ENCODE peak calls at places on chromosomes 7 and 10, in nine cellular contexts. One of them, this sample, is unnamed.
A peak's percentile ranks its signal among the peaks of the same experiment; 100 is the strongest.

GRCh38 chr7:101519324-101520017 is 109.6 kb downstream of the MYL10 start:
- DNase-seq in germinal center: no peak
- DNase-seq in Jurkat, Clone E6-1: no peak
- DNase-seq in retinal pigment epithelial cell: no peak
- DNase-seq in M059J: peak; percentile 82
- DNase-seq in dorsolateral prefrontal cortex: no peak
- DNase-seq in neuronal stem cell: no peak
- DNase-seq in hippocampal formation: no peak
- DNase-seq in WTC11: no peak
- DNase-seq in this sample: no peak

GRCh38 chr7:2470204-2471021 is 5.8 kb downstream of the GRIFIN start:
- DNase-seq in germinal center: no peak
- DNase-seq in Jurkat, Clone E6-1: no peak
- DNase-seq in retinal pigment epithelial cell: no peak
- DNase-seq in M059J: no peak
- DNase-seq in dorsolateral prefrontal cortex: no peak
- DNase-seq in neuronal stem cell: no peak
- DNase-seq in hippocampal formation: no peak
- DNase-seq in WTC11: no peak
- DNase-seq in this sample: no peak

GRCh38 chr7:4820405-4820967 is 41.3 kb downstream of the PAPOLB start:
- DNase-seq in germinal center: no peak
- DNase-seq in Jurkat, Clone E6-1: no peak
- DNase-seq in retinal pigment epithelial cell: no peak
- DNase-seq in M059J: no peak
- DNase-seq in dorsolateral prefrontal cortex: no peak
- DNase-seq in neuronal stem cell: no peak
- DNase-seq in hippocampal formation: no peak
- DNase-seq in WTC11: no peak
- DNase-seq in this sample: no peak

GRCh38 chr7:75646551-75647102 is 92.1 kb downstream of the HIP1 start:
- DNase-seq in germinal center: no peak
- DNase-seq in Jurkat, Clone E6-1: no peak
- DNase-seq in retinal pigment epithelial cell: no peak
- DNase-seq in M059J: no peak
- DNase-seq in dorsolateral prefrontal cortex: no peak
- DNase-seq in neuronal stem cell: no peak
- DNase-seq in hippocampal formation: no peak
- DNase-seq in WTC11: no peak
- DNase-seq in this sample: no peak

GRCh38 chr10:116796910-116797513 is 52.3 kb upstream of the ENO4 start:
- DNase-seq in germinal center: peak; percentile 71
- DNase-seq in Jurkat, Clone E6-1: peak; percentile 60
- DNase-seq in retinal pigment epithelial cell: no peak
- DNase-seq in M059J: peak; percentile 63
- DNase-seq in dorsolateral prefrontal cortex: peak; percentile 84
- DNase-seq in neuronal stem cell: peak; percentile 86
- DNase-seq in hippocampal formation: peak; percentile 44
- DNase-seq in WTC11: peak; percentile 86
- DNase-seq in this sample: peak; percentile 90

GRCh38 chr10:72276013-72276387 is 2.3 kb downstream of the DDIT4 start:
- DNase-seq in germinal center: no peak
- DNase-seq in Jurkat, Clone E6-1: no peak
- DNase-seq in retinal pigment epithelial cell: no peak
- DNase-seq in M059J: peak; percentile 37
- DNase-seq in dorsolateral prefrontal cortex: no peak
- DNase-seq in neuronal stem cell: no peak
- DNase-seq in hippocampal formation: no peak
- DNase-seq in WTC11: no peak
- DNase-seq in this sample: no peak

GRCh38 chr7:85415743-85416142 is 228.9 kb upstream of the SEMA3D start:
- DNase-seq in germinal center: no peak
- DNase-seq in Jurkat, Clone E6-1: no peak
- DNase-seq in retinal pigment epithelial cell: no peak
- DNase-seq in M059J: no peak
- DNase-seq in dorsolateral prefrontal cortex: no peak
- DNase-seq in neuronal stem cell: no peak
- DNase-seq in hippocampal formation: no peak
- DNase-seq in WTC11: no peak
- DNase-seq in this sample: no peak

GRCh38 chr10:31166606-31167005 is 134.9 kb upstream of the ZNF438 start:
- DNase-seq in germinal center: no peak
- DNase-seq in Jurkat, Clone E6-1: no peak
- DNase-seq in retinal pigment epithelial cell: no peak
- DNase-seq in M059J: no peak
- DNase-seq in dorsolateral prefrontal cortex: no peak
- DNase-seq in neuronal stem cell: no peak
- DNase-seq in hippocampal formation: no peak
- DNase-seq in WTC11: no peak
- DNase-seq in this sample: no peak

GRCh38 chr10:19592276-19592675 is 224.0 kb upstream of the PLXDC2 start:
- DNase-seq in germinal center: no peak
- DNase-seq in Jurkat, Clone E6-1: no peak
- DNase-seq in retinal pigment epithelial cell: no peak
- DNase-seq in M059J: peak; percentile 56
- DNase-seq in dorsolateral prefrontal cortex: no peak
- DNase-seq in neuronal stem cell: no peak
- DNase-seq in hippocampal formation: no peak
- DNase-seq in WTC11: no peak
- DNase-seq in this sample: no peak

GRCh38 chr10:77818378-77818777 is 108.2 kb downstream of the DLG5 start:
- DNase-seq in germinal center: no peak
- DNase-seq in Jurkat, Clone E6-1: no peak
- DNase-seq in retinal pigment epithelial cell: no peak
- DNase-seq in M059J: no peak
- DNase-seq in dorsolateral prefrontal cortex: no peak
- DNase-seq in neuronal stem cell: no peak
- DNase-seq in hippocampal formation: no peak
- DNase-seq in WTC11: no peak
- DNase-seq in this sample: no peak

GRCh38 chr7:22854158-22855048 is 31.8 kb upstream of the TOMM7 start:
- DNase-seq in germinal center: peak; percentile 52
- DNase-seq in Jurkat, Clone E6-1: peak; percentile 63
- DNase-seq in retinal pigment epithelial cell: no peak
- DNase-seq in M059J: peak; percentile 79
- DNase-seq in dorsolateral prefrontal cortex: peak; percentile 61
- DNase-seq in neuronal stem cell: peak; percentile 58
- DNase-seq in hippocampal formation: no peak
- DNase-seq in WTC11: peak; percentile 84
- DNase-seq in this sample: peak; percentile 52

GRCh38 chr7:121395494-121395960 is 581 bp downstream of the FAM3C start:
- DNase-seq in germinal center: peak; percentile 62
- DNase-seq in Jurkat, Clone E6-1: peak; percentile 29
- DNase-seq in retinal pigment epithelial cell: no peak
- DNase-seq in M059J: peak; percentile 67
- DNase-seq in dorsolateral prefrontal cortex: no peak
- DNase-seq in neuronal stem cell: no peak
- DNase-seq in hippocampal formation: no peak
- DNase-seq in WTC11: peak; percentile 48
- DNase-seq in this sample: no peak

GRCh38 chr10:117165557-117166419 is 27.7 kb upstream of the VAX1 start:
- DNase-seq in germinal center: peak; percentile 42
- DNase-seq in Jurkat, Clone E6-1: no peak
- DNase-seq in retinal pigment epithelial cell: no peak
- DNase-seq in M059J: peak; percentile 43
- DNase-seq in dorsolateral prefrontal cortex: peak; percentile 76
- DNase-seq in neuronal stem cell: peak; percentile 75
- DNase-seq in hippocampal formation: no peak
- DNase-seq in WTC11: peak; percentile 86
- DNase-seq in this sample: peak; percentile 93

GRCh38 chr10:125629758-125630376 is 53.1 kb downstream of the TEX36 start:
- DNase-seq in germinal center: peak; percentile 8
- DNase-seq in Jurkat, Clone E6-1: peak; percentile 39
- DNase-seq in retinal pigment epithelial cell: no peak
- DNase-seq in M059J: peak; percentile 48
- DNase-seq in dorsolateral prefrontal cortex: no peak
- DNase-seq in neuronal stem cell: no peak
- DNase-seq in hippocampal formation: no peak
- DNase-seq in WTC11: no peak
- DNase-seq in this sample: no peak

GRCh38 chr7:42699415-42700178 is 212.3 kb downstream of the C7orf25 start:
- DNase-seq in germinal center: no peak
- DNase-seq in Jurkat, Clone E6-1: no peak
- DNase-seq in retinal pigment epithelial cell: no peak
- DNase-seq in M059J: no peak
- DNase-seq in dorsolateral prefrontal cortex: no peak
- DNase-seq in neuronal stem cell: no peak
- DNase-seq in hippocampal formation: no peak
- DNase-seq in WTC11: no peak
- DNase-seq in this sample: no peak

GRCh38 chr10:98556061-98556460 is 109.3 kb upstream of the HPS1 start:
- DNase-seq in germinal center: no peak
- DNase-seq in Jurkat, Clone E6-1: no peak
- DNase-seq in retinal pigment epithelial cell: no peak
- DNase-seq in M059J: peak; percentile 11
- DNase-seq in dorsolateral prefrontal cortex: no peak
- DNase-seq in neuronal stem cell: no peak
- DNase-seq in hippocampal formation: no peak
- DNase-seq in WTC11: no peak
- DNase-seq in this sample: no peak

GRCh38 chr7:84837405-84837804 is 349.5 kb downstream of the SEMA3D start:
- DNase-seq in germinal center: no peak
- DNase-seq in Jurkat, Clone E6-1: no peak
- DNase-seq in retinal pigment epithelial cell: no peak
- DNase-seq in M059J: no peak
- DNase-seq in dorsolateral prefrontal cortex: no peak
- DNase-seq in neuronal stem cell: no peak
- DNase-seq in hippocampal formation: no peak
- DNase-seq in WTC11: no peak
- DNase-seq in this sample: no peak

GRCh38 chr7:85890244-85890811 is 703.5 kb upstream of the SEMA3D start:
- DNase-seq in germinal center: peak; percentile 7
- DNase-seq in Jurkat, Clone E6-1: peak; percentile 6
- DNase-seq in retinal pigment epithelial cell: no peak
- DNase-seq in M059J: peak; percentile 18
- DNase-seq in dorsolateral prefrontal cortex: no peak
- DNase-seq in neuronal stem cell: peak; percentile 6
- DNase-seq in hippocampal formation: peak; percentile 76
- DNase-seq in WTC11: no peak
- DNase-seq in this sample: no peak

GRCh38 chr7:4134204-4134603 is 547.9 kb upstream of the FOXK1 start:
- DNase-seq in germinal center: no peak
- DNase-seq in Jurkat, Clone E6-1: no peak
- DNase-seq in retinal pigment epithelial cell: no peak
- DNase-seq in M059J: no peak
- DNase-seq in dorsolateral prefrontal cortex: no peak
- DNase-seq in neuronal stem cell: no peak
- DNase-seq in hippocampal formation: no peak
- DNase-seq in WTC11: no peak
- DNase-seq in this sample: no peak

GRCh38 chr10:3197354-3198003 is 24.9 kb upstream of the PITRM1 start:
- DNase-seq in germinal center: peak; percentile 41
- DNase-seq in Jurkat, Clone E6-1: peak; percentile 28
- DNase-seq in retinal pigment epithelial cell: peak; percentile 59
- DNase-seq in M059J: peak; percentile 87
- DNase-seq in dorsolateral prefrontal cortex: peak; percentile 88
- DNase-seq in neuronal stem cell: peak; percentile 67
- DNase-seq in hippocampal formation: peak; percentile 59
- DNase-seq in WTC11: peak; percentile 86
- DNase-seq in this sample: peak; percentile 90

GRCh38 chr7:81956520-81956919 is 186.7 kb upstream of the HGF start:
- DNase-seq in germinal center: no peak
- DNase-seq in Jurkat, Clone E6-1: peak; percentile 26
- DNase-seq in retinal pigment epithelial cell: no peak
- DNase-seq in M059J: peak; percentile 30
- DNase-seq in dorsolateral prefrontal cortex: no peak
- DNase-seq in neuronal stem cell: peak; percentile 46
- DNase-seq in hippocampal formation: peak; percentile 81
- DNase-seq in WTC11: no peak
- DNase-seq in this sample: peak; percentile 22

GRCh38 chr7:6271091-6271658 is 1.2 kb downstream of the CYTH3 start:
- DNase-seq in germinal center: peak; percentile 38
- DNase-seq in Jurkat, Clone E6-1: no peak
- DNase-seq in retinal pigment epithelial cell: no peak
- DNase-seq in M059J: peak; percentile 69
- DNase-seq in dorsolateral prefrontal cortex: peak; percentile 76
- DNase-seq in neuronal stem cell: no peak
- DNase-seq in hippocampal formation: peak; percentile 71
- DNase-seq in WTC11: peak; percentile 22
- DNase-seq in this sample: peak; percentile 31

This sample was measured in endothelial cell.